ENCODE peak calls at places on chromosomes 4 and X, in six cellular contexts. B, H, P, W, R and T are unnamed samples.

GRCh38 chr4:1594871-1595788 is 89.0 kb downstream of the FAM53A start:
- DNase-seq in B (no peak), H (peak), P (no peak), W (no peak), R (no peak), T (peak)

GRCh38 chr4:20698382-20698781 is 1.9 kb upstream of the PACRGL start:
- DNase-seq in B (no peak), H (no peak), P (no peak), W (no peak), R (no peak), T (no peak)

GRCh38 chrX:78140206-78140605 is 756 bp upstream of the TAF9B start:
- DNase-seq in B (no peak), H (no peak), P (no peak), W (no peak), R (no peak), T (no peak)

GRCh38 chr4:83082777-83083176 is 31.8 kb downstream of the PLAC8 start:
- DNase-seq in B (no peak), H (no peak), P (no peak), W (peak), R (no peak), T (no peak)

GRCh38 chrX:136767104-136767941 is 13.4 kb downstream of the ARHGEF6 start:
- DNase-seq in B (peak), H (peak), P (peak), W (peak), R (peak), T (peak)

GRCh38 chr4:4647041-4647440 is 105.2 kb upstream of the STX18 start:
- DNase-seq in B (no peak), H (no peak), P (no peak), W (no peak), R (no peak), T (no peak)

GRCh38 chr4:73729534-73730165 is 10.7 kb upstream of the CXCL8 start:
- DNase-seq in B (peak), H (peak), P (peak), W (peak), R (peak), T (peak)

GRCh38 chrX:70087857-70088256 is 25.6 kb downstream of the OTUD6A start:
- DNase-seq in B (no peak), H (no peak), P (no peak), W (peak), R (no peak), T (no peak)

GRCh38 chrX:2691543-2692220 is 587 bp downstream of the CD99 start:
- DNase-seq in B (peak), H (peak), P (peak), W (peak), R (peak), T (peak)

GRCh38 chr4:31146366-31146765 is 426.2 kb downstream of the PCDH7 start:
- DNase-seq in B (peak), H (no peak), P (no peak), W (no peak), R (no peak), T (no peak)

GRCh38 chrX:9285342-9285771 is 179.5 kb upstream of the TBL1X start:
- DNase-seq in B (no peak), H (no peak), P (no peak), W (no peak), R (no peak), T (no peak)

GRCh38 chrX:101274198-101274597 is 16.9 kb downstream of the TAF7L start:
- DNase-seq in B (no peak), H (no peak), P (no peak), W (no peak), R (no peak), T (no peak)

GRCh38 chr4:17347445-17347844 is 164.4 kb downstream of the QDPR start:
- DNase-seq in B (peak), H (no peak), P (no peak), W (no peak), R (no peak), T (no peak)

GRCh38 chrX:66638591-66639500 is at the start of gene EDA2R:
- DNase-seq in B (peak), H (peak), P (no peak), W (no peak), R (peak), T (no peak)

GRCh38 chr4:40486534-40486933 is 143.1 kb downstream of the RBM47 start:
- DNase-seq in B (no peak), H (no peak), P (no peak), W (no peak), R (no peak), T (no peak)

GRCh38 chr4:129708776-129709175 is 612.8 kb downstream of the C4orf33 start:
- DNase-seq in B (no peak), H (no peak), P (no peak), W (no peak), R (no peak), T (no peak)

GRCh38 chr4:170138580-170139194 is 48.9 kb upstream of the AADAT start:
- DNase-seq in B (peak), H (peak), P (no peak), W (peak), R (peak), T (peak)

GRCh38 chr4:138492178-138492577 is 250.0 kb upstream of the SLC7A11 start:
- DNase-seq in B (no peak), H (no peak), P (no peak), W (no peak), R (no peak), T (no peak)

GRCh38 chrX:11480626-11481025 is 185.1 kb downstream of the ARHGAP6 start:
- DNase-seq in B (no peak), H (no peak), P (no peak), W (no peak), R (no peak), T (no peak)

GRCh38 chr4:88630756-88631155 is 38.5 kb downstream of the HERC3 start:
- DNase-seq in B (peak), H (no peak), P (no peak), W (no peak), R (no peak), T (no peak)

GRCh38 chr4:38152721-38153412 is 192.7 kb downstream of the PTTG2 start:
- DNase-seq in B (no peak), H (no peak), P (no peak), W (no peak), R (no peak), T (no peak)

GRCh38 chrX:19640693-19641374 is 125.5 kb upstream of the MAP3K15 start:
- DNase-seq in B (no peak), H (no peak), P (no peak), W (no peak), R (no peak), T (no peak)

GRCh38 chrX:9681422-9681821 is 84.2 kb downstream of the GPR143 start:
- DNase-seq in B (no peak), H (no peak), P (no peak), W (no peak), R (no peak), T (no peak)

GRCh38 chrX:3393581-3394111 is 47.2 kb upstream of the MXRA5 start:
- DNase-seq in B (no peak), H (no peak), P (no peak), W (no peak), R (no peak), T (no peak)

GRCh38 chrX:32744906-32745305 is 466.4 kb downstream of the DMD start:
- DNase-seq in B (no peak), H (no peak), P (no peak), W (no peak), R (no peak), T (no peak)

GRCh38 chrX:77431227-77431626 is 16.0 kb upstream of the FGF16 start:
- DNase-seq in B (no peak), H (no peak), P (no peak), W (no peak), R (no peak), T (no peak)

GRCh38 chrX:112147206-112147605 is 64.6 kb upstream of the TRPC5 start:
- DNase-seq in B (peak), H (no peak), P (no peak), W (no peak), R (no peak), T (no peak)

GRCh38 chr4:36159208-36159607 is 85.1 kb downstream of the ARAP2 start:
- DNase-seq in B (no peak), H (no peak), P (no peak), W (no peak), R (no peak), T (no peak)

GRCh38 chr4:95701500-95701899 is 138.4 kb upstream of the PDHA2 start:
- DNase-seq in B (no peak), H (no peak), P (no peak), W (no peak), R (no peak), T (no peak)

GRCh38 chrX:74061879-74062278 is 242.1 kb upstream of the ZCCHC13 start:
- DNase-seq in B (no peak), H (no peak), P (no peak), W (no peak), R (no peak), T (no peak)

DNA sequence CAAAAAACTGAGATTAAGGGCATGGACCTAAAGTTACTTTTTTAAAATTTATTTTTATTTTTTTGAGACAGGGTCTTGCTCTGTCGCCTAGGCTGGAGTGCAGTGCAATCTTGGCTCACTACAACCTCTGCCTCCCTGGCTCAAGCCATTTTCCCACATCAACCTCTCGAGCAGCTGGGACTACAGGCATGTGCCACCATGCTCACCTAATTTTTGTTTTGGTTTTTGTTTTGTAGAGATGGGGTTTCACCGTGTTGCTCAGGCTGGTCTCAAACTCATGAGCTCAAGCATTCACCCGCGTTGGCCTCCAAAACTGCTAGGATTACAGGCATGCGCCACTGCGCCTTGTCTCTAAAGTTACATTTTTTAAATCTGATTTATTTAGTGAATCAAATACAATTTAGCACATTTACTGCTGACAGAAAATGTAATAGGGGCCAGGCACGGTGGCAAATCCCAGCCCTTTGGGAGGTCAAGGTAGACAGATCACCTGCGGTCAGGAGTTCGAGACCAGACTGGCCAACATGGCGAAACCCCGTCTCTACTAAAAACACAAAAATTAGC is 38.3 kb downstream of the GUCY1A1 start:
- DNase-seq in B (no peak), H (no peak), P (no peak), W (no peak), R (no peak), T (no peak)
- TF ChIP-seq EP300 in B (no peak), H (no peak), P (no peak), W (no peak), R (no peak), T (no peak)

DNA sequence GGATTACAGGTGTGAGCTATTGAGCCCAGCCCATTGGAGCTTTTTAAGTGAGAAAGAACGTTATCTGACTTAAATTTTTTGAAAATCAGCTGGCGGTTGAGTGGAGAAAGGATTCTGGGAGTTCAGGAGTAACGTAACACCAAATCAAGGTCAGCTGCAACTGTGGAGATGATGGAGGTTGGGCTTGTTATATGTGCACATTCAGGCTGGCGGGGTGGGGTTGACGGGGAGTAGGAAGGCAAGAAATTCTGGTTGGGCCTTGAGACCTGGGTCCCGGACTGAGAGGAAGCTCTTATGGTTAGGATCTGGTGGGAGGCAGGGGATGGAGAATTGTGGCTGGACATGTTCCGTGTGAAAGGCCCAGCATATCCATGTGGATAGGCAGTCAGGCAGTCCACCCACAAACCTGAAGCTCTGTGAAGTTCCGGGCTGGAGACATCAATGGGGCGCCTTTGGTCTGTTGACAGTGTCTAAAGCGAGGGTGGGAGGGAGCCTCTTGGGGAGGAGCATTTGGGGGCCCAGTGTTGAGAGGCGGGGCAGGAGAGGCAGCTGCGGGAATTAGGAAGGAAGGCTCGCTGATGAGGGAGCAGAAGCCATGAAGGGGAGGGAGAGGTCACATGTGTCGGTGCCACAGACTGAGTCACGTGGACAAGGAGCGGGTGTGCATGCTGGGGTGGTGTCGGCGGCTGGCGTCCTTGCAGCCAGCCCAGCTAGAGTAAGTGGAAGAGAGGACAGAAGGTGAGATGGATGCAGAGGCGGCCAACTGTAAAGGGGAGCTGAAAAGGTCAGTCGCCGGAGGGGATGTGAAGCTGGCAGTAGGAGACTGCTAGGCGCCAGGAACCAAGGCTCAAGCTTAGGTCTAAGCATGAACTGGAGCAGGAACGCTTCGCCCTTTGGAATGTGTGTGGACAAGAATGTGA is 44.3 kb upstream of the TLR2 start:
- DNase-seq in B (no peak), H (no peak), P (no peak), W (no peak), R (no peak), T (no peak)
- H3K27ac ChIP-seq in B (no peak), H (no peak), P (no peak), W (no peak), R (no peak), T (no peak)

GRCh38 chrX:130082244-130083106 is 27.8 kb downstream of the ELF4 start:
- DNase-seq in B (no peak), H (peak), P (no peak), W (peak), R (peak), T (peak)
- TF ChIP-seq CTCF in B (no peak), H (no peak), P (no peak), W (no peak), R (no peak), T (no peak)

DNA sequence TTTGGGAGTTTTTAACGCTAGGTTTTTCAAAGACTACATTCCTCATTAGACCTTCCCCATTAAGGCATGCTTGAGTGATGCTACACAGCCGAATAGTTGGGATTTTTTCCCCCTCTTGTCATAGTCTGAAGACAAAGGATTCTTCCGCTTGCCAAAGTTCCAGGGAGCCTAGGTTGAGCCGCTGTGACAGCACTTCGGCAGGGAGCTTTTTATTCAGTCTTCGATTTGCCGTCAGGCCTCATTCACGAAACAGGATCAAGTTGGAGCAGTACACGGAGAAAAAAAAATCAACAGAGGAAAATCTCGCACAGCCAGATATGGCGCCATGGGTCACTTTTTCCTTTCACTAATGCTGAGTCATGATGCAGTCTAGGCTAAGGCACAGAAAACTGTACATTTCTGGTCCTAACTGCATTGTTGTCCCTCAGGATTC is 24.3 kb downstream of the SHROOM3 start:
- DNase-seq in B (no peak), H (no peak), P (no peak), W (no peak), R (no peak), T (no peak)
- TF ChIP-seq EP300 in B (no peak), H (no peak), P (no peak), W (no peak), R (no peak), T (no peak)

DNA sequence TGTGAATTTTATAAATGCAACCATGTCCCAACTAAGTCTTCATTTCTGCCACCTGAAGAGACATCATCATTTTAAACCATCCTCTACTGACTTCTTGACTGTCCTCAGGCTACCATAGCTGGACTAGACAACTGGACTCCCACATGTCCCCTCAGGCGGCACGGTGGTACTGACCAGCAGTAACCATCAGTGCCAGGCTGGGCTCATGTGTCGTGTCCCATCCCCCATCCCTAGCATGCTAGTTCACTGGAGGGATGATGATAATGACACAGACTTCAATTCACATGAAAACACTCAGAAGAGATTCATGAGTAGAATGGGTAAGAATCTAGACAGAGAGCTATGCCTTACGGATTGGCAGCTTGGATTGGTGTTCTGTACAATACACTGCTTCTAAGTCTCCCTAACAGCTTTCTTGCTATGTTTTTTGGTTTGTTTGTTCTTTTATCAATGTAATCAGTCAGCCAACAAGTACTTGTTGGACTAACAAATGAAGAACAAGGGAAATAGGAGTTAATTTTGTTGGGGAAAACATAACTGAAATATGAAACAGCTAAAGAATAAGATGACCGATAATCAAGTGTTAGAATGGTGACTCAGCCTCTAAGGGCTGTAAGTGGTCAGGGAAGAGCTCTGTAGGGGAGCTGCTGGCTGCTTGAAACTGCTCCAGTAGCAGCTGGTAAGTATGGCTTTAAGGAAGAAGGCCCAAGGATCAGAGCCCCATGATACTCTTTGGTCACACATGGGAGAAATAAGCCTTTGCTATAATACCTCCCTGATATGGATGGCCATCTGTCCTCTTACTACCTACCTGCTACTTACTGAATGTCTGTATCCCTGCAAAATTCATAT is 10.3 kb downstream of the ZDHHC9 start:
- DNase-seq in B (no peak), H (no peak), P (no peak), W (no peak), R (no peak), T (no peak)
- H3K27ac ChIP-seq in B (no peak), H (no peak), P (no peak), W (no peak), R (no peak), T (no peak)

DNA sequence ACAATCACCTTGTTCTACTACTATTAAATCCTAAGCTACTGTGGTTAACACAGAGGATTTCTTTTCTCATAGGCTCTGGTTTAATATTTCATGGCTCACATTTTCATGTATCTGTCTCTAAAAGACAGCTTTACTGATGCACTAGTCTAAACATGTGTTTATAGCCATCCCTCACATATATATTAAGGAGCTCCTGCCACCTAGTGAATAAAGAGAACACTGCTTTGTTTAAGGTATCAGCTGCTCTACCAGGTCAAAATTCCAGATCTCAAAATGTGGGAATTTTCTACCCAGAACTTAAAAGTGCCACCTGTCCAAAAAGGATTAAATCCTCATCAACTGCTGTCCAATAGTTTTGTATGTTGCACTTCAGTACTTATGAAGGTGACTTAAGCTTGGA is 188.5 kb upstream of the TEX13C start:
- DNase-seq in B (no peak), H (no peak), P (no peak), W (no peak), R (no peak), T (no peak)
- TF ChIP-seq CTCF in B (peak), H (no peak), P (no peak), W (peak), R (no peak), T (no peak)

GRCh38 chr4:124277691-124278090 is 434.8 kb downstream of the ANKRD50 start:
- DNase-seq in B (no peak), H (no peak), P (no peak), W (no peak), R (no peak), T (no peak)

GRCh38 chr4:124282301-124282898 is 430.1 kb downstream of the ANKRD50 start:
- DNase-seq in B (no peak), H (no peak), P (no peak), W (no peak), R (no peak), T (no peak)

GRCh38 chr4:124279741-124280140 is 432.8 kb downstream of the ANKRD50 start:
- DNase-seq in B (no peak), H (no peak), P (no peak), W (no peak), R (no peak), T (no peak)

GRCh38 chr4:124276461-124276860 is 436.1 kb downstream of the ANKRD50 start:
- DNase-seq in B (no peak), H (no peak), P (no peak), W (no peak), R (no peak), T (no peak)

DNA sequence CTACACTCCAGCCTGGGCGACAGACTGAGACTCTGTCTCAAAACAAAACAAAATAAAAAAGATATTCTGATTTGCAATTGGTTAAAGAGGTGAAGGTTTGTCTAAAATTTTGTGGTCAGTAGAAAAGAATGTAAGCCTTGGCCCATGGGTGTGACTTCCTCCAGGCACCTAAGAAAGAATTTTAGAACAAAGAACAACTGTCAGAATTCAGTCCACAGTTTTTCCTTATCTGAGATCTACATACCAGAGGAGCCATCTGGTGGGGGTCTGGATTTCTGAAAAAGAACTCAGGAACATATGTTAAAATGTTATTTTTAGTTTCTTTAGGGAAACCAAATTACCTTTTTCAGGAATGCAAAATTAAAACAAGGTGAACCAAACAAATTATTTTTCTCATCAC is 434.1 kb downstream of the ANKRD50 start:
- DNase-seq in B (no peak), H (no peak), P (no peak), W (no peak), R (no peak), T (no peak)
- TF ChIP-seq EP300 in B (no peak), H (no peak), P (no peak), W (no peak), R (no peak), T (no peak)

GRCh38 chrX:68640661-68641060 is 6.8 kb upstream of the STARD8 start:
- DNase-seq in B (no peak), H (no peak), P (no peak), W (no peak), R (no peak), T (no peak)
- H3K27ac ChIP-seq in B (no peak), H (no peak), P (no peak), W (no peak), R (no peak), T (no peak)

GRCh38 chrX:118761950-118762725 is 34.7 kb downstream of the IL13RA1 start:
- DNase-seq in B (no peak), H (no peak), P (no peak), W (no peak), R (no peak), T (no peak)
- TF ChIP-seq CTCF in B (no peak), H (no peak), P (no peak), W (no peak), R (no peak), T (no peak)